ENCODE peak calls at places on chromosomes 4 and X, in five cellular contexts. One of them, this sample, is unnamed.

GRCh38 chr4:90757529-90757928 is 630.3 kb downstream of the CCSER1 start:
- DNase-seq in HFFc6: no peak
- DNase-seq in uterus: no peak
- DNase-seq in MCF 10A: no peak
- DNase-seq in choroid plexus epithelial cell: no peak
- DNase-seq in this sample: no peak

GRCh38 chr4:113077611-113078010 is 28.2 kb downstream of the ANK2 start:
- DNase-seq in HFFc6: no peak
- DNase-seq in uterus: no peak
- DNase-seq in MCF 10A: no peak
- DNase-seq in choroid plexus epithelial cell: no peak
- DNase-seq in this sample: no peak

GRCh38 chr4:176489001-176489400 is 169.2 kb downstream of the SPCS3 start:
- DNase-seq in HFFc6: no peak
- DNase-seq in uterus: no peak
- DNase-seq in MCF 10A: no peak
- DNase-seq in choroid plexus epithelial cell: no peak
- DNase-seq in this sample: no peak

GRCh38 chrX:18945488-18945887 is 38.4 kb downstream of the PHKA2 start:
- DNase-seq in HFFc6: no peak
- DNase-seq in uterus: no peak
- DNase-seq in MCF 10A: no peak
- DNase-seq in choroid plexus epithelial cell: no peak
- DNase-seq in this sample: no peak

GRCh38 chr4:186557061-186557460 is 1.7 kb upstream of the MTNR1A start:
- DNase-seq in HFFc6: no peak
- DNase-seq in uterus: no peak
- DNase-seq in MCF 10A: no peak
- DNase-seq in choroid plexus epithelial cell: no peak
- DNase-seq in this sample: no peak

GRCh38 chr4:107258359-107258758 is 222.2 kb upstream of the DKK2 start:
- DNase-seq in HFFc6: peak
- DNase-seq in uterus: no peak
- DNase-seq in MCF 10A: peak
- DNase-seq in choroid plexus epithelial cell: peak
- DNase-seq in this sample: no peak

GRCh38 chr4:76208005-76208765 is 5.4 kb downstream of the SCARB2 start:
- DNase-seq in HFFc6: peak
- DNase-seq in uterus: peak
- DNase-seq in MCF 10A: peak
- DNase-seq in choroid plexus epithelial cell: peak
- DNase-seq in this sample: no peak

GRCh38 chrX:42902513-42902912 is 124.5 kb upstream of the PPP1R2C start:
- DNase-seq in HFFc6: no peak
- DNase-seq in uterus: no peak
- DNase-seq in MCF 10A: no peak
- DNase-seq in choroid plexus epithelial cell: no peak
- DNase-seq in this sample: no peak

GRCh38 chrX:72105436-72105835 is 26.3 kb downstream of the RTL5 start:
- DNase-seq in HFFc6: no peak
- DNase-seq in uterus: no peak
- DNase-seq in MCF 10A: no peak
- DNase-seq in choroid plexus epithelial cell: no peak
- DNase-seq in this sample: peak

GRCh38 chr4:111013846-111014245 is 391.0 kb upstream of the PITX2 start:
- DNase-seq in HFFc6: no peak
- DNase-seq in uterus: no peak
- DNase-seq in MCF 10A: no peak
- DNase-seq in choroid plexus epithelial cell: no peak
- DNase-seq in this sample: no peak

GRCh38 chr4:2931765-2932560 is 31.2 kb downstream of the NOP14 start:
- DNase-seq in HFFc6: no peak
- DNase-seq in uterus: peak
- DNase-seq in MCF 10A: no peak
- DNase-seq in choroid plexus epithelial cell: no peak
- DNase-seq in this sample: peak

GRCh38 chr4:38782452-38783108 is at the start of gene TLR10:
- DNase-seq in HFFc6: no peak
- DNase-seq in uterus: peak
- DNase-seq in MCF 10A: peak
- DNase-seq in choroid plexus epithelial cell: peak
- DNase-seq in this sample: peak

GRCh38 chr4:164613761-164614277 is 140.1 kb upstream of the SMIM31 start:
- DNase-seq in HFFc6: no peak
- DNase-seq in uterus: no peak
- DNase-seq in MCF 10A: peak
- DNase-seq in choroid plexus epithelial cell: peak
- DNase-seq in this sample: no peak

GRCh38 chr4:126678608-126679007 is 954.1 kb upstream of the INTU start:
- DNase-seq in HFFc6: no peak
- DNase-seq in uterus: no peak
- DNase-seq in MCF 10A: no peak
- DNase-seq in choroid plexus epithelial cell: no peak
- DNase-seq in this sample: no peak

GRCh38 chr4:6221851-6222760 is 21.8 kb upstream of the JAKMIP1 start:
- DNase-seq in HFFc6: no peak
- DNase-seq in uterus: no peak
- DNase-seq in MCF 10A: no peak
- DNase-seq in choroid plexus epithelial cell: peak
- DNase-seq in this sample: peak

GRCh38 chrX:141468940-141469339 is 115.6 kb downstream of the SPANXA1 start:
- DNase-seq in HFFc6: peak
- DNase-seq in uterus: no peak
- DNase-seq in MCF 10A: peak
- DNase-seq in choroid plexus epithelial cell: peak
- DNase-seq in this sample: no peak

GRCh38 chr4:32519060-32519459 is 1798.9 kb downstream of the PCDH7 start:
- DNase-seq in HFFc6: no peak
- DNase-seq in uterus: no peak
- DNase-seq in MCF 10A: peak
- DNase-seq in choroid plexus epithelial cell: peak
- DNase-seq in this sample: no peak

GRCh38 chr4:85393201-85393600 is 81.7 kb upstream of the ARHGAP24 start:
- DNase-seq in HFFc6: no peak
- DNase-seq in uterus: no peak
- DNase-seq in MCF 10A: no peak
- DNase-seq in choroid plexus epithelial cell: no peak
- DNase-seq in this sample: no peak

GRCh38 chr4:151745727-151746231 is 15.0 kb downstream of the GATB start:
- DNase-seq in HFFc6: no peak
- DNase-seq in uterus: no peak
- DNase-seq in MCF 10A: no peak
- DNase-seq in choroid plexus epithelial cell: peak
- DNase-seq in this sample: no peak

GRCh38 chrX:130176354-130176776 is 4.6 kb downstream of the RAB33A start:
- DNase-seq in HFFc6: no peak
- DNase-seq in uterus: no peak
- DNase-seq in MCF 10A: no peak
- DNase-seq in choroid plexus epithelial cell: no peak
- DNase-seq in this sample: no peak

GRCh38 chrX:148380614-148381561 is 119.5 kb upstream of the AFF2 start:
- DNase-seq in HFFc6: no peak
- DNase-seq in uterus: no peak
- DNase-seq in MCF 10A: peak
- DNase-seq in choroid plexus epithelial cell: no peak
- DNase-seq in this sample: peak

GRCh38 chrX:68261060-68261672 is 172.1 kb downstream of the OPHN1 start:
- DNase-seq in HFFc6: peak
- DNase-seq in uterus: no peak
- DNase-seq in MCF 10A: peak
- DNase-seq in choroid plexus epithelial cell: peak
- DNase-seq in this sample: no peak

GRCh38 chr4:113958766-113959540 is 20.5 kb downstream of the ARSJ start:
- DNase-seq in HFFc6: peak
- DNase-seq in uterus: no peak
- DNase-seq in MCF 10A: peak
- DNase-seq in choroid plexus epithelial cell: peak
- DNase-seq in this sample: no peak

GRCh38 chr4:74934016-74934821 is 1.3 kb downstream of the PARM1 start:
- DNase-seq in HFFc6: no peak
- DNase-seq in uterus: peak
- DNase-seq in MCF 10A: peak
- DNase-seq in choroid plexus epithelial cell: peak
- DNase-seq in this sample: no peak

GRCh38 chrX:103607385-103608304 is at the start of gene TCEAL3:
- DNase-seq in HFFc6: no peak
- DNase-seq in uterus: peak
- DNase-seq in MCF 10A: no peak
- DNase-seq in choroid plexus epithelial cell: peak
- DNase-seq in this sample: peak

GRCh38 chr4:5378002-5378401 is 326.7 kb downstream of the STK32B start:
- DNase-seq in HFFc6: no peak
- DNase-seq in uterus: no peak
- DNase-seq in MCF 10A: peak
- DNase-seq in choroid plexus epithelial cell: peak
- DNase-seq in this sample: no peak

GRCh38 chr4:4640692-4641091 is 98.8 kb upstream of the STX18 start:
- DNase-seq in HFFc6: no peak
- DNase-seq in uterus: no peak
- DNase-seq in MCF 10A: no peak
- DNase-seq in choroid plexus epithelial cell: no peak
- DNase-seq in this sample: no peak

GRCh38 chr4:625631-626031 is 258 bp downstream of the PDE6B start:
- DNase-seq in HFFc6: no peak
- DNase-seq in uterus: no peak
- DNase-seq in MCF 10A: no peak
- DNase-seq in choroid plexus epithelial cell: no peak
- DNase-seq in this sample: peak

GRCh38 chr4:137471895-137472294 is 60.4 kb downstream of the PCDH18 start:
- DNase-seq in HFFc6: peak
- DNase-seq in uterus: no peak
- DNase-seq in MCF 10A: peak
- DNase-seq in choroid plexus epithelial cell: no peak
- DNase-seq in this sample: no peak

GRCh38 chrX:40171513-40172168 is 73.9 kb upstream of the BCOR start:
- DNase-seq in HFFc6: peak
- DNase-seq in uterus: peak
- DNase-seq in MCF 10A: no peak
- DNase-seq in choroid plexus epithelial cell: peak
- DNase-seq in this sample: no peak

GRCh38 chr4:85828295-85828910 is 353.5 kb downstream of the ARHGAP24 start:
- DNase-seq in HFFc6: peak
- DNase-seq in uterus: no peak
- DNase-seq in MCF 10A: peak
- DNase-seq in choroid plexus epithelial cell: peak
- DNase-seq in this sample: no peak

GRCh38 chr4:79173186-79173585 is 152.7 kb downstream of the NAA11 start:
- DNase-seq in HFFc6: no peak
- DNase-seq in uterus: no peak
- DNase-seq in MCF 10A: no peak
- DNase-seq in choroid plexus epithelial cell: no peak
- DNase-seq in this sample: no peak

GRCh38 chr4:48129307-48130014 is 4.6 kb downstream of the TXK start:
- DNase-seq in HFFc6: no peak
- DNase-seq in uterus: peak
- DNase-seq in MCF 10A: no peak
- DNase-seq in choroid plexus epithelial cell: no peak
- DNase-seq in this sample: no peak

GRCh38 chr4:81215219-81215892 is at the start of gene PRKG2:
- DNase-seq in HFFc6: no peak
- DNase-seq in uterus: no peak
- DNase-seq in MCF 10A: no peak
- DNase-seq in choroid plexus epithelial cell: peak
- DNase-seq in this sample: no peak

GRCh38 chr4:184798504-184798903 is 27.3 kb downstream of the ACSL1 start:
- DNase-seq in HFFc6: no peak
- DNase-seq in uterus: no peak
- DNase-seq in MCF 10A: no peak
- DNase-seq in choroid plexus epithelial cell: no peak
- DNase-seq in this sample: no peak
- TF ChIP-seq CTCF in HFFc6: no peak
- TF ChIP-seq CTCF in uterus: no peak
- TF ChIP-seq CTCF in MCF 10A: no peak
- TF ChIP-seq CTCF in choroid plexus epithelial cell: no peak
- TF ChIP-seq CTCF in this sample: no peak

GRCh38 chr4:173169178-173169427 is 492 bp downstream of the GALNT7 start:
- DNase-seq in HFFc6: no peak
- DNase-seq in uterus: no peak
- DNase-seq in MCF 10A: no peak
- DNase-seq in choroid plexus epithelial cell: no peak
- DNase-seq in this sample: no peak

GRCh38 chr4:173170210-173170778 is 1.7 kb downstream of the GALNT7 start:
- DNase-seq in HFFc6: no peak
- DNase-seq in uterus: no peak
- DNase-seq in MCF 10A: peak
- DNase-seq in choroid plexus epithelial cell: no peak
- DNase-seq in this sample: no peak

GRCh38 chr4:173169428-173170209 is 1.0 kb downstream of the GALNT7 start:
- DNase-seq in HFFc6: peak
- DNase-seq in uterus: peak
- DNase-seq in MCF 10A: peak
- DNase-seq in choroid plexus epithelial cell: peak
- DNase-seq in this sample: peak

GRCh38 chr4:173171987-173172386 is 3.4 kb downstream of the GALNT7 start:
- DNase-seq in HFFc6: no peak
- DNase-seq in uterus: no peak
- DNase-seq in MCF 10A: no peak
- DNase-seq in choroid plexus epithelial cell: no peak
- DNase-seq in this sample: no peak

DNA sequence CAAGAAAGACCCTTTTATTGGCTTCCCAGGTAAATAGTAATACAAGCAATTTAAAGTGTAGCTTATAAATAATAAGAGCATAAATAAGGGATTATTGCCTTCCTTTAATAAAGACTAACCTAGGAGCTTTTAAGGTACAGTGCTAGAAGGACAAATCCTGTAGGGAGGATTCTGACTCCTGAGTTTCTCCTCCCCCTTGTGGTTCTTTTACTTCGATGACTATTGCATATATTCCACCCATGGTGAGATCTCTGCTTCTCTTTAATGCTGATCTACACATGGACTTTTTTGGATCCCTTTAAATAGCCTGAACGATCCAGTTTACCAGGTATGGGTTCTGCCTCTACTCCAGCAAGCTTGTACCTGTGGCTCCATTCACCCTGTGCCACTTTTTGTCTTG is 2.5 kb downstream of the GALNT7 start:
- DNase-seq in HFFc6: peak
- DNase-seq in uterus: no peak
- DNase-seq in MCF 10A: peak
- DNase-seq in choroid plexus epithelial cell: peak
- DNase-seq in this sample: no peak
- TF ChIP-seq CTCF in HFFc6: peak
- TF ChIP-seq CTCF in uterus: peak
- TF ChIP-seq CTCF in MCF 10A: no peak
- TF ChIP-seq CTCF in choroid plexus epithelial cell: peak
- TF ChIP-seq CTCF in this sample: peak

GRCh38 chrX:31293409-31293808 is 221.6 kb upstream of the FTHL17 start:
- DNase-seq in HFFc6: no peak
- DNase-seq in uterus: no peak
- DNase-seq in MCF 10A: peak
- DNase-seq in choroid plexus epithelial cell: no peak
- DNase-seq in this sample: no peak
- TF ChIP-seq CTCF in HFFc6: no peak
- TF ChIP-seq CTCF in uterus: no peak
- TF ChIP-seq CTCF in MCF 10A: peak
- TF ChIP-seq CTCF in choroid plexus epithelial cell: no peak
- TF ChIP-seq CTCF in this sample: no peak

GRCh38 chrX:84046403-84046984 is 141.5 kb downstream of the RPS6KA6 start:
- DNase-seq in HFFc6: peak
- DNase-seq in uterus: no peak
- DNase-seq in MCF 10A: peak
- DNase-seq in choroid plexus epithelial cell: peak
- DNase-seq in this sample: no peak
- TF ChIP-seq CTCF in HFFc6: peak
- TF ChIP-seq CTCF in uterus: peak
- TF ChIP-seq CTCF in MCF 10A: peak
- TF ChIP-seq CTCF in choroid plexus epithelial cell: peak
- TF ChIP-seq CTCF in this sample: peak